ENCODE peak calls at places on chromosome X, in five cellular contexts. V is breast epithelium; F is posterior vena cava; Q is CD8-positive, alpha-beta memory T cell; P is stimulated activated CD4-positive, alpha-beta T cell treated with anti-CD3 and anti-CD28 coated beads, Interleukin-1b, Interleukin-23, amount 100 ng/mL, for 1 hour. J is an unnamed sample.
A peak's percentile ranks its signal among the peaks of the same experiment; 100 is the strongest.

GRCh38 chrX:2370436-2370835 is 130.3 kb downstream of the DHRSX start:
- DNase-seq in Q (no peak), P (no peak), F (no peak), V (no peak), J (no peak)

GRCh38 chrX:129984196-129984962 is 1.9 kb downstream of the BCORL1 start:
- DNase-seq in V (no peak), Q (peak; percentile 44), F (no peak), P (no peak), J (no peak)

GRCh38 chrX:150767045-150767395 is 73.8 kb downstream of the MTMR1 start:
- DNase-seq in V (no peak), F (no peak), P (no peak), Q (no peak), J (no peak)

GRCh38 chrX:116240446-116240845 is 69.9 kb downstream of the AGTR2 start:
- DNase-seq in Q (no peak), V (no peak), F (no peak), P (no peak), J (peak; percentile 42)

GRCh38 chrX:7294483-7294882 is 146.5 kb upstream of the PUDP start:
- DNase-seq in Q (no peak), V (no peak), P (no peak), F (no peak), J (no peak)

GRCh38 chrX:97060019-97060418 is 176.3 kb downstream of the RPA4 start:
- DNase-seq in F (no peak), V (no peak), Q (no peak), P (no peak), J (no peak)

GRCh38 chrX:132692526-132692925 is 203.7 kb upstream of the MBNL3 start:
- DNase-seq in P (no peak), V (no peak), Q (no peak), F (no peak), J (no peak)

GRCh38 chrX:107654778-107655761 is 26.8 kb downstream of the PRPS1 start:
- DNase-seq in V (peak; percentile 40), F (peak; percentile 85), P (no peak), Q (peak; percentile 67), J (peak; percentile 79)

GRCh38 chrX:107562482-107562881 is 65.8 kb upstream of the PRPS1 start:
- DNase-seq in V (no peak), Q (no peak), P (no peak), F (no peak), J (no peak)

GRCh38 chrX:57918750-57919436 is 8.6 kb upstream of the ZXDA start:
- DNase-seq in F (no peak), P (no peak), Q (peak; percentile 25), V (no peak), J (no peak)

GRCh38 chrX:24672701-24673190 is 21.0 kb upstream of the POLA1 start:
- DNase-seq in V (no peak), Q (no peak), F (no peak), P (no peak), J (no peak)

GRCh38 chrX:108516184-108516583 is 76.5 kb downstream of the COL4A5 start:
- DNase-seq in F (no peak), V (no peak), Q (no peak), P (no peak), J (no peak)

GRCh38 chrX:121336831-121337421 is 289.5 kb downstream of the GLUD2 start:
- DNase-seq in V (no peak), Q (no peak), F (no peak), P (no peak), J (no peak)

GRCh38 chrX:53795583-53795982 is 109.1 kb upstream of the HUWE1 start:
- DNase-seq in Q (no peak), F (no peak), V (no peak), P (no peak), J (no peak)

GRCh38 chrX:45716747-45717146 is 516.1 kb upstream of the DIPK2B start:
- DNase-seq in P (no peak), Q (no peak), V (no peak), F (no peak), J (no peak)

GRCh38 chrX:108186811-108187210 is 95.2 kb downstream of the ATG4A start:
- DNase-seq in Q (no peak), F (no peak), P (no peak), V (no peak), J (no peak)

GRCh38 chrX:122703762-122704161 is 480.3 kb upstream of the GRIA3 start:
- DNase-seq in V (no peak), P (no peak), F (no peak), Q (no peak), J (no peak)

GRCh38 chrX:150308532-150309157 is 54.5 kb upstream of the MAMLD1 start:
- DNase-seq in Q (no peak), F (no peak), V (no peak), P (no peak), J (no peak)

GRCh38 chrX:48919360-48919821 is 567 bp upstream of the PIM2 start:
- DNase-seq in P (no peak), Q (no peak), F (no peak), V (no peak), J (peak; percentile 62)

GRCh38 chrX:134004038-134004437 is 18.6 kb upstream of the GPC3 start:
- DNase-seq in P (no peak), Q (no peak), F (no peak), V (no peak), J (no peak)

GRCh38 chrX:149903889-149904748 is 23.1 kb downstream of the MAGEA8 start:
- DNase-seq in V (no peak), P (no peak), Q (no peak), F (no peak), J (no peak)

GRCh38 chrX:13013353-13014110 is 30.9 kb downstream of the FAM9C start:
- DNase-seq in Q (peak; percentile 30), F (no peak), V (no peak), P (no peak), J (peak; percentile 60)

GRCh38 chrX:87890437-87890836 is 372.8 kb downstream of the KLHL4 start:
- DNase-seq in F (no peak), Q (no peak), P (no peak), V (no peak), J (no peak)

GRCh38 chrX:110407910-110408545 is 49.4 kb downstream of the RTL9 start:
- DNase-seq in P (no peak), F (no peak), V (peak; percentile 27), Q (peak; percentile 49), J (peak; percentile 74)

GRCh38 chrX:41858161-41858775 is 65.1 kb downstream of the CASK start:
- DNase-seq in F (no peak), P (no peak), V (no peak), Q (no peak), J (no peak)

GRCh38 chrX:131081772-131082755 is 23.9 kb downstream of the ARHGAP36 start:
- DNase-seq in P (no peak), F (no peak), V (no peak), Q (no peak), J (peak; percentile 33)

GRCh38 chrX:107135076-107135964 is 16.7 kb upstream of the RBM41 start:
- DNase-seq in P (no peak), F (no peak), Q (no peak), V (no peak), J (no peak)

J was measured in NCI-H69.